ENCODE peak calls at places on chromosome 5, in ten cellular contexts. T, A, E, V, D, K, L, W, F and G are unnamed samples.

GRCh38 chr5:78405820-78406750 is 45.7 kb downstream of the SCAMP1 start:
- DNase-seq in E (no peak), W (no peak), A (no peak), L (no peak), K (no peak), F (no peak), V (peak), D (no peak), T (no peak), G (no peak)

GRCh38 chr5:180718810-180719453 is 20.9 kb downstream of the OR2Y1 start:
- DNase-seq in D (peak), V (peak), K (no peak), F (peak), T (no peak), E (peak), A (no peak), L (no peak), W (no peak), G (peak)

GRCh38 chr5:14105717-14106435 is 37.3 kb upstream of the TRIO start:
- DNase-seq in K (no peak), W (peak), E (no peak), V (peak), D (no peak), L (no peak), A (no peak), F (peak), T (no peak), G (no peak)

GRCh38 chr5:170474489-170475266 is 29.1 kb upstream of the KCNIP1 start:
- DNase-seq in A (no peak), F (no peak), V (no peak), D (peak), T (no peak), W (no peak), K (no peak), L (no peak), E (no peak), G (no peak)

GRCh38 chr5:35926389-35927051 is 11.9 kb downstream of the CAPSL start:
- DNase-seq in L (peak), D (peak), V (peak), A (no peak), E (peak), K (no peak), F (peak), T (peak), W (no peak), G (peak)

GRCh38 chr5:138148811-138149210 is 9.6 kb upstream of the NME5 start:
- DNase-seq in V (peak), F (peak), E (no peak), T (no peak), D (no peak), L (no peak), A (no peak), W (no peak), K (peak), G (no peak)

GRCh38 chr5:1331861-1332405 is 13.0 kb downstream of the CLPTM1L start:
- DNase-seq in V (no peak), L (no peak), T (no peak), D (no peak), K (no peak), A (no peak), E (no peak), W (no peak), F (no peak), G (no peak)

GRCh38 chr5:115452791-115453190 is 91.8 kb downstream of the FEM1C start:
- DNase-seq in E (no peak), K (no peak), W (no peak), L (no peak), F (no peak), A (no peak), D (no peak), T (no peak), V (no peak), G (no peak)

GRCh38 chr5:141637693-141638419 is 1.1 kb downstream of the RELL2 start:
- DNase-seq in D (peak), L (peak), V (peak), A (peak), K (peak), T (no peak), E (peak), F (peak), W (peak), G (peak)

GRCh38 chr5:51279983-51280382 is 103.3 kb upstream of the ISL1 start:
- DNase-seq in E (no peak), V (no peak), K (no peak), F (peak), L (no peak), W (no peak), D (no peak), T (no peak), A (no peak), G (no peak)

GRCh38 chr5:178210073-178210526 is 5.8 kb downstream of the HNRNPAB start:
- DNase-seq in F (no peak), T (no peak), L (no peak), W (peak), K (no peak), A (no peak), E (no peak), D (peak), V (no peak), G (no peak)

GRCh38 chr5:120735076-120735475 is 271.0 kb downstream of the PRR16 start:
- DNase-seq in E (no peak), L (no peak), W (no peak), K (no peak), A (no peak), F (no peak), D (no peak), T (no peak), V (no peak), G (no peak)

GRCh38 chr5:6554812-6555211 is 78.0 kb downstream of the NSUN2 start:
- DNase-seq in T (no peak), E (no peak), A (no peak), K (no peak), W (no peak), F (no peak), V (no peak), L (no peak), D (no peak), G (no peak)

GRCh38 chr5:38673671-38674071 is 117.2 kb upstream of the LIFR start:
- DNase-seq in L (no peak), D (peak), A (no peak), E (no peak), K (no peak), V (no peak), F (no peak), T (no peak), W (no peak), G (peak)

GRCh38 chr5:119402555-119402954 is 46.7 kb downstream of the TNFAIP8 start:
- DNase-seq in V (no peak), D (no peak), L (no peak), K (no peak), A (no peak), E (no peak), W (no peak), T (no peak), F (no peak), G (no peak)

GRCh38 chr5:115661156-115661555 is 35.3 kb upstream of the TMED7 start:
- DNase-seq in E (no peak), L (no peak), A (no peak), D (no peak), V (peak), F (no peak), K (no peak), W (no peak), T (no peak), G (no peak)

GRCh38 chr5:138212828-138213160 is 329 bp downstream of the CDC23 start:
- DNase-seq in A (no peak), K (peak), L (no peak), V (peak), D (peak), E (no peak), W (no peak), F (no peak), T (no peak), G (peak)

GRCh38 chr5:73950441-73950873 is 324.5 kb downstream of the ARHGEF28 start:
- DNase-seq in D (no peak), F (no peak), E (no peak), K (no peak), V (peak), W (no peak), A (no peak), L (no peak), T (no peak), G (no peak)

GRCh38 chr5:155794801-155795200 is 532.2 kb upstream of the SGCD start:
- DNase-seq in D (peak), A (no peak), L (no peak), T (no peak), K (no peak), F (no peak), E (no peak), W (no peak), V (peak), G (peak)

GRCh38 chr5:24714757-24715156 is 70.0 kb upstream of the CDH10 start:
- DNase-seq in V (peak), W (no peak), L (no peak), E (no peak), F (no peak), A (no peak), D (no peak), K (no peak), T (no peak), G (no peak)

GRCh38 chr5:154189256-154189818 is 1.2 kb upstream of the GALNT10 start:
- DNase-seq in V (peak), E (no peak), L (no peak), F (peak), T (no peak), K (no peak), W (peak), A (no peak), D (no peak), G (no peak)

GRCh38 chr5:43014522-43014921 is 25.6 kb downstream of the ANXA2R start:
- DNase-seq in D (no peak), A (no peak), V (no peak), W (no peak), L (no peak), K (no peak), E (no peak), F (no peak), T (no peak), G (no peak)

GRCh38 chr5:132746592-132747063 is 598 bp upstream of the CCNI2 start:
- DNase-seq in W (no peak), L (no peak), K (no peak), A (no peak), V (no peak), F (peak), D (no peak), T (no peak), E (peak), G (peak)

GRCh38 chr5:154355141-154355611 is 90.6 kb upstream of the SAP30L start:
- DNase-seq in K (no peak), D (no peak), V (no peak), W (no peak), A (no peak), F (peak), T (no peak), E (no peak), L (peak), G (no peak)

GRCh38 chr5:42993516-42994284 is 46.4 kb downstream of the ANXA2R start:
- DNase-seq in T (no peak), W (no peak), K (no peak), L (no peak), V (peak), A (no peak), F (peak), D (peak), E (peak), G (peak)